ENCODE peak calls at places on chromosome 3, in seven cellular contexts. D is GM12878, Q is HepG2, M is K562, N is SK-N-SH, Y is GM12892, K is H1. W is an unnamed sample.

GRCh38 chr3:179624471-179624870 is 19.9 kb downstream of the NDUFB5 start:
- DNase-seq in D (no peak), Q (no peak), M (no peak), N (no peak), Y (no peak), K (no peak), W (no peak)

GRCh38 chr3:158731938-158732855 is at the start of gene RARRES1:
- DNase-seq in D (no peak), Q (no peak), M (no peak), N (peak), Y (peak), K (no peak), W (peak)

GRCh38 chr3:51670711-51671089 is 352 bp upstream of the TEX264 start:
- DNase-seq in D (no peak), Q (no peak), M (no peak), N (no peak), Y (no peak), K (no peak), W (no peak)

GRCh38 chr3:140629351-140630137 is 48.3 kb upstream of the TRIM42 start:
- DNase-seq in D (no peak), Q (peak), M (no peak), N (no peak), Y (no peak), K (no peak), W (no peak)

GRCh38 chr3:39065197-39065596 is 13.4 kb downstream of the WDR48 start:
- DNase-seq in D (no peak), Q (peak), M (no peak), N (peak), Y (peak), K (peak), W (no peak)

GRCh38 chr3:148360046-148360445 is 337.7 kb upstream of the AGTR1 start:
- DNase-seq in D (no peak), Q (no peak), M (no peak), N (no peak), Y (no peak), K (no peak), W (no peak)

GRCh38 chr3:98602078-98602678 is 8.8 kb upstream of the CPOX start:
- DNase-seq in D (peak), Q (peak), M (peak), N (peak), Y (no peak), K (no peak), W (no peak)

GRCh38 chr3:93969443-93969842 is 4.3 kb downstream of the PROS1 start:
- DNase-seq in D (no peak), Q (no peak), M (no peak), N (no peak), Y (no peak), K (no peak), W (no peak)

GRCh38 chr3:42042747-42043115 is 48.4 kb upstream of the TRAK1 start:
- DNase-seq in D (no peak), Q (no peak), M (no peak), N (peak), Y (no peak), K (no peak), W (no peak)

GRCh38 chr3:58231666-58232065 is 5.9 kb upstream of the ABHD6 start:
- DNase-seq in D (no peak), Q (no peak), M (no peak), N (no peak), Y (no peak), K (no peak), W (no peak)

GRCh38 chr3:134666466-134666865 is 15.6 kb upstream of the KY start:
- DNase-seq in D (no peak), Q (no peak), M (no peak), N (no peak), Y (no peak), K (no peak), W (no peak)

GRCh38 chr3:194365526-194365925 is 4.0 kb downstream of the LRRC15 start:
- DNase-seq in D (no peak), Q (no peak), M (no peak), N (no peak), Y (no peak), K (no peak), W (no peak)

GRCh38 chr3:69231929-69232437 is 109.6 kb upstream of the LMOD3 start:
- DNase-seq in D (no peak), Q (no peak), M (no peak), N (peak), Y (no peak), K (no peak), W (no peak)

GRCh38 chr3:89223188-89223587 is 115.8 kb downstream of the EPHA3 start:
- DNase-seq in D (no peak), Q (no peak), M (no peak), N (no peak), Y (no peak), K (no peak), W (no peak)

GRCh38 chr3:153087595-153088566 is 74.1 kb upstream of the RAP2B start:
- DNase-seq in D (no peak), Q (no peak), M (no peak), N (no peak), Y (no peak), K (no peak), W (no peak)

GRCh38 chr3:1139071-1139470 is 46.2 kb downstream of the CNTN6 start:
- DNase-seq in D (no peak), Q (no peak), M (no peak), N (no peak), Y (no peak), K (no peak), W (no peak)

GRCh38 chr3:172305552-172305951 is 142.7 kb downstream of the GHSR start:
- DNase-seq in D (no peak), Q (peak), M (no peak), N (no peak), Y (no peak), K (no peak), W (no peak)
- TF ChIP-seq TAF1 in D (no peak), Q (no peak), M (no peak), N (no peak), Y (no peak), K (no peak), W (no peak)

GRCh38 chr3:184658223-184658860 is 53.5 kb downstream of the MAGEF1 start:
- DNase-seq in D (no peak), Q (no peak), M (no peak), N (no peak), Y (no peak), K (no peak), W (no peak)

GRCh38 chr3:184663756-184664155 is 48.1 kb downstream of the MAGEF1 start:
- DNase-seq in D (no peak), Q (no peak), M (no peak), N (no peak), Y (no peak), K (no peak), W (no peak)

GRCh38 chr3:184665101-184665500 is 46.8 kb downstream of the MAGEF1 start:
- DNase-seq in D (no peak), Q (no peak), M (no peak), N (no peak), Y (no peak), K (no peak), W (no peak)

GRCh38 chr3:184659797-184660301 is 52.0 kb downstream of the MAGEF1 start:
- DNase-seq in D (no peak), Q (peak), M (no peak), N (peak), Y (no peak), K (no peak), W (no peak)

GRCh38 chr3:184662192-184662591 is 49.7 kb downstream of the MAGEF1 start:
- DNase-seq in D (no peak), Q (no peak), M (no peak), N (no peak), Y (no peak), K (no peak), W (no peak)
- TF ChIP-seq TAF1 in D (no peak), Q (no peak), M (no peak), N (no peak), Y (no peak), K (no peak), W (no peak)

GRCh38 chr3:48428863-48429415 is 947 bp downstream of the PLXNB1 start:
- DNase-seq in D (no peak), Q (no peak), M (peak), N (peak), Y (no peak), K (no peak), W (no peak)

GRCh38 chr3:48429416-48430358 is at the start of gene PLXNB1:
- DNase-seq in D (no peak), Q (peak), M (peak), N (peak), Y (peak), K (peak), W (peak)

GRCh38 chr3:48426944-48427629 is 2.8 kb downstream of the PLXNB1 start:
- DNase-seq in D (no peak), Q (peak), M (no peak), N (no peak), Y (no peak), K (no peak), W (no peak)

GRCh38 chr3:48427630-48427962 is 2.3 kb downstream of the PLXNB1 start:
- DNase-seq in D (no peak), Q (no peak), M (no peak), N (no peak), Y (no peak), K (no peak), W (no peak)

DNA sequence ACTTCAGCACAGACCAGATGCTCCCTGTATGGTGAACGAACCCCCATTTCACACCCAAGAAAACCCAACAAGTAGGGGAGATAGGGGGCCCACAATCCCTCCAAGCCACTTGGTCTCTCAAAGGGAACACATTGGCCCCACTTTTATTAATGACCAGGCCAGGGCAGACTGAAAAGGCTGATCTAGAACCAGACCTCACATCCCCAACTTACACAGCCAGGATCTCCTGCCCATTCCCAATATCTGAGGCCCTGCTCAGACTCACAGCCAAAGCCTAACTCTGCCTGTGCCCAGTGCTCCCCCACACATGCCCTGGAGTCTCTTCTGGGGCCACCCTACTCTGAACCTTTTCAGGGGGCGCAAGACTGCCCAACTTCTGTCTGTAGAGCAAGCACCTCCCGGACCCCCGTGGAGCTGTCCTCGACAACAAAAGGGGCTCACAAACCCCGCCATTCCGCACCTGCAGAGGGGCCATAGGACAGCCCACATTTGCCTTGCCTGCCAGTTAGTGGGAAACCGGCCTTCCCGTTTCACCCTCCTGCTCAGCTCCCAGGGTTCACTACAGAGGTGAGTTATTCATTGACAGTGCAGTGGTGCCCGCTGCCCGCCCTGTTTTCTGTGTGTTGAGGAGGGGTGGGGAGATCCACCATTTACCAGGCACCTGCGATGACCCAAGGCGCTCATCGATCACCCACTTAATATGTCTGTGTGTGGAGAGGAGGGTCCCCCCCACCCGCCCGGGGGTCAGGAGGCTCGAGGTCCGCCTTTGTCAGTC is 1.6 kb downstream of the PLXNB1 start:
- DNase-seq in D (no peak), Q (peak), M (no peak), N (no peak), Y (no peak), K (no peak), W (no peak)
- TF ChIP-seq TAF1 in D (no peak), Q (peak), M (no peak), N (no peak), Y (no peak), K (peak), W (no peak)

DNA sequence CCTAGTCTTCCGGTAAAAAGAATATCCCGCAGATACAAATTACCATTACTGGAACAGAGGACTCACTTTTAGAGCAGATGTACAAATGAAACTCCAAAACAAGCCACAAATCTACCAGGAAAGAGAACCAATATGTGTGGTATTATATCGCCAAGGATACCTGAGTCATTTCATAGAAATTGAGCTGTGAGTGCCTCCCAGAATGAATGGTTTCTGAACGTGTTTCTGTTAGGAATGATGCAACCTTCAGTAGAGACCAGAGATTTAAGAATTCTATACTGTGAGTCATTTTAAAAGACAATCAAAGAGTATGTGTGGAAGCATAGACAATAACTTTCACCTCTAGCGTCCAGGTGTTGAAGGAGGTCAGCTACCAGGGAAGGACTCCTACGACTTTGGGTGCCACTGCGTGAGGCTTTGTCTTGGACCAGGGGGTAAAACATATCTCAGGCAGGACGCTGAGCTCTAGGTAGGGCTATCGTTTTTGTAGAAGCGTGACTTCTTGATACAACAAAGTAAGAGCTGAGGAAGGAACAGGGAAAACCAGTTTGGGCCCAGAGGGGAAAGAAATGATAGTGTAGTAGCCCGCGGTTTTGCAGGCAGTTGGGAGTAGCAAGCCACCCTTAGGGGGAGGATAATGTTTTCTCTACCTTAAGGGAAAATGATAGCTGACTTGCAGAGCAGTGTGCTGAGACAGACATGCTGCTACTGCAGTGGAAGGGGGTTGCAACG is 210.5 kb downstream of the TP63 start:
- DNase-seq in D (no peak), Q (no peak), M (no peak), N (no peak), Y (no peak), K (no peak), W (no peak)
- TF ChIP-seq TAF1 in D (no peak), Q (no peak), M (no peak), N (no peak), Y (no peak), K (no peak), W (no peak)

GRCh38 chr3:44117239-44117638 is 124.4 kb upstream of the TOPAZ1 start:
- DNase-seq in D (no peak), Q (no peak), M (no peak), N (no peak), Y (no peak), K (no peak), W (no peak)
- TF ChIP-seq TAF1 in D (no peak), Q (no peak), M (no peak), N (no peak), Y (no peak), K (no peak), W (no peak)

GRCh38 chr3:129415378-129415777 is 13.1 kb downstream of the EFCAB12 start:
- DNase-seq in D (no peak), Q (no peak), M (no peak), N (no peak), Y (no peak), K (no peak), W (no peak)
- TF ChIP-seq TAF1 in D (no peak), Q (no peak), M (no peak), N (no peak), Y (no peak), K (no peak), W (no peak)

DNA sequence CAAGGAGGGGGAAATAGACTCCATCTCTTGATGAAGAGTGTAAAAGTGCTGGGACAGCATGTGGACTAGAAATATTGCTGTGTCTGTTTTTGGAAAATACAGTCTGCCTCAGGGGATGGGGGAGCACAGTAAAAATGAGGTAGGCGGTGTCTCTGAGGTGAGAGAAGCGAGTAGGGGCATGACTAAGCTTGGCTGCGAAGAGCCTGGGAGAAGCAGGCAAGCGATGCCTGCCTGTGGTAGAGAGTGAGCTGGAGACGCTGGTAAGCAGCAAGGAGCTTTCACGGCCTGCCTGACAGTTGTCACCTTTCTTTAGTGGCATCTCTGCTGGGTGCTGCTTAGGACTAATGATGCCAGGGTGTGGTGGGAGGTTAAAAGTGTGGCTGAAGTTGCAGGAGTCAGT is 49.0 kb upstream of the DCLK3 start:
- DNase-seq in D (no peak), Q (no peak), M (no peak), N (no peak), Y (no peak), K (no peak), W (no peak)
- TF ChIP-seq TAF1 in D (no peak), Q (no peak), M (no peak), N (no peak), Y (no peak), K (no peak), W (no peak)

DNA sequence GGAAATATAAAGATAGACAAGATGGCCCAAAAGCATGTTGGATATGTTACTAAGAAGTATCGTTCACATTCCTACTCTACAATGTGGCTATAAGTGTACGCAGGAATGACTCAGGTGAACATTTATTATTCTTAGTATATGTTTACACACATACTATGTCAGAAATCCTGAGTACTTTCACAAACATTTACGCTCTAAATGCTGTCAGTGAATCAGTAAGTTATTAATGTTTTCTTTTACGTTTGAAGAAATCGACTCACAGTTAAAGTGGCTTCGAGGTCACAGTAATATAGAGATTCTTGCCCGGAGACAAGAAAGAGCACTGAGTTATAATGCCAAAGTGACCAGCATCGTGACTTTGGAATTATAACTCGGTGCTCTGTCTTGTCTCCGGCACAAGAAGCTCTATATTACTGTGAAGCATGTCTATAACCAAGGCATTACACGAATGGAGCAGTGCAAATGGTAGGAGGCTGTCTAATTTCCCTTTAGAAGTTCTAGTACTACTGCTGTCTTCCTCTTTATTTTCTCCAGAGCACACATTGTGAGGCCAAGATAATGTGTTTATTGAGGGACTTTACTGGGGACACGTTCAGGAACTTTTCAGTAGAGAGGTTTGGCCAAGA is 61.8 kb upstream of the P3H2 start:
- DNase-seq in D (no peak), Q (no peak), M (no peak), N (no peak), Y (no peak), K (no peak), W (no peak)
- TF ChIP-seq TAF1 in D (no peak), Q (no peak), M (no peak), N (no peak), Y (no peak), K (no peak), W (no peak)

GRCh38 chr3:45711936-45712335 is 22.7 kb downstream of the SACM1L start:
- DNase-seq in D (no peak), Q (no peak), M (no peak), N (no peak), Y (no peak), K (no peak), W (no peak)
- TF ChIP-seq TAF1 in D (no peak), Q (no peak), M (no peak), N (no peak), Y (no peak), K (no peak), W (no peak)